ENCODE peak calls at places on chromosomes 7 and 10, in five cellular contexts. Q is testis; A is CD8-positive, alpha-beta T cell; I is progenitor cell of endocrine pancreas; B is brain microvascular endothelial cell. J is an unnamed sample.

GRCh38 chr7:11706666-11707605 is 125.1 kb downstream of the THSD7A start:
- DNase-seq in Q (no peak), A (no peak), I (no peak), B (no peak), J (no peak)

GRCh38 chr7:38518516-38518915 is 112.7 kb downstream of the AMPH start:
- DNase-seq in Q (no peak), A (no peak), I (no peak), B (no peak), J (no peak)

GRCh38 chr7:9598411-9598810 is 1165.0 kb downstream of the NXPH1 start:
- DNase-seq in Q (no peak), A (no peak), I (no peak), B (no peak), J (no peak)

GRCh38 chr10:124354411-124355382 is 64.0 kb downstream of the OAT start:
- DNase-seq in Q (peak), A (peak), I (no peak), B (peak), J (no peak)

GRCh38 chr10:95242581-95243317 is 48.1 kb downstream of the PDLIM1 start:
- DNase-seq in Q (peak), A (no peak), I (peak), B (no peak), J (no peak)

GRCh38 chr7:26843696-26844095 is 20.7 kb downstream of the SKAP2 start:
- DNase-seq in Q (no peak), A (no peak), I (no peak), B (no peak), J (no peak)

GRCh38 chr7:118104812-118105441 is 79.0 kb upstream of the LSM8 start:
- DNase-seq in Q (no peak), A (no peak), I (no peak), B (no peak), J (no peak)

GRCh38 chr7:115099906-115100305 is 178.0 kb downstream of the MDFIC start:
- DNase-seq in Q (no peak), A (no peak), I (no peak), B (peak), J (no peak)

GRCh38 chr10:113133497-113133896 is 183.4 kb downstream of the TCF7L2 start:
- DNase-seq in Q (no peak), A (no peak), I (no peak), B (peak), J (no peak)

DNA sequence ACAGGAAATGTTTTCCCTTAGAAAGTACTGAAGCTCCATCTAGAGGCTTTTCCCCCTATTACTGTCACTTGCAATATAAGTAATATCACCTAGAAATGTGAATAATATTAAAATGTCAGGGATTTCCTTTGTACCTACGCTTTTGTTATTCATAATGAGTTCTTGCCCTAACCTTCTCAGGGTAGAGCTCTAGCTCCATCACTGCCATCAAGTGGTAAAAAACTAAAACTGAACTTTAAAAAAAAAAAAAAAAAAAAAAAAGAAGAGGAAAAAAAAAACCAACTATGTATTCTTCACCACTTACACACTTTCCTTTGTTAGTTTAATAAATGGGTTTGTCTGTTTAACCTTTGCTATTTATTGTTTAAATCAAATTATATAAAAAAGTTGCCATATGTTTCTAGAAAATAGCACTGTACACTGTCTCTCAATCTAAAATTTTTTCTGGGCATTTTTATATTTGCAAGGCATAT is 49.9 kb downstream of the DNAJC1 start:
- DNase-seq in Q (no peak), A (no peak), I (no peak), B (no peak), J (no peak)
- TF ChIP-seq CTCF in Q (no peak), A (peak), I (peak), B (peak), J (peak)

DNA sequence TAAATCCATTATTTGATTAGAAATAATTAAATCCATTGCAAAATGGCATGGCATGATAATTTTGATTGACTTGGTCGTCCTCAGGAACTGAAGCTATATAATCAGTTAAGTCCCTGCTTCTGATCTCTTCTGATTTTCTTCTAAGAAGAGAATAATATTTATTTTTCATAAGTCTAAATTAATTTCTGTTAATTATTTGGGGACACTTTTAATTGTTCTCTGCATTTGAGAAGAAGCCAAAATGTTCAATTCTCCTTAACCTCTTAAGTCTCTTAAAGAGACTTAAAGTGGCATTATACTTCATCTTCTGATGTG is 67.2 kb downstream of the CAV1 start:
- DNase-seq in Q (no peak), A (no peak), I (no peak), B (no peak), J (no peak)
- TF ChIP-seq CTCF in Q (no peak), A (peak), I (no peak), B (no peak), J (peak)

GRCh38 chr7:95045236-95045923 is 138.0 kb downstream of the PPP1R9A start:
- DNase-seq in Q (peak), A (no peak), I (no peak), B (peak), J (no peak)
- TF ChIP-seq CTCF in Q (peak), A (no peak), I (no peak), B (peak), J (no peak)

DNA sequence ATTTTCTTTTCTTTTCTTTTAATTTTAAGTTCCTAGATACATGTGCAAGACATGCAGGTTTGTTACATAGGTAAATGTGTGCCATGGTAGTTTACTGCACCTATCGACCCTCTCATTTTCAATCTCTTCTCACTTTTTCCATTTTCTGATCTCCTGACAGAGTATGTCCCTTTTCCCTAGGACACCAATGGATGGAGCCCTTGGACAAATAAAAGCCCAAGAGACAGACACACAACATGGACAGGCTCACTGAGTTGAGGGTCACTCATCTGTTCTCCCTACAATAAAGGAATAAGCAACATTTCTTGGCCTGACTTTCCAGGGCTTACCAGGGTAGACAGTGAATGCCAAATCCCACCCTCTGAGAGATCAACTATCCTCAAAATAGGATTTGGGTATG is 15.2 kb upstream of the UBE2D1 start:
- DNase-seq in Q (no peak), A (no peak), I (no peak), B (no peak), J (no peak)
- TF ChIP-seq CTCF in Q (no peak), A (no peak), I (no peak), B (no peak), J (no peak)

GRCh38 chr7:143892527-143893300 is 9.3 kb downstream of the TCAF1 start:
- DNase-seq in Q (no peak), A (no peak), I (no peak), B (peak), J (no peak)
- TF ChIP-seq CTCF in Q (no peak), A (no peak), I (peak), B (peak), J (peak)

J was measured in natural killer cell.